ENCODE peak calls at places on chromosomes 5 and 9, in five cellular contexts. P is cardiac muscle cell, X is colonic mucosa, D is lower lobe of right lung, R is tibial nerve. A is an unnamed sample. For H3K36me3, the result is how much of the 10 kb centered on the place peaks cover.

GRCh38 chr9:127179633-127180401 is 57.4 kb upstream of the ANGPTL2 start:
- DNase-seq in X (peak), D (peak), P (no peak), R (no peak), A (no peak)

GRCh38 chr5:78538240-78538850 is 110.2 kb downstream of the LHFPL2 start:
- DNase-seq in P (no peak), R (no peak), X (no peak), D (no peak), A (no peak)

GRCh38 chr5:180806351-180807011 is 3.9 kb upstream of the MGAT1 start:
- DNase-seq in P (no peak), R (no peak), D (no peak), X (no peak), A (peak)

GRCh38 chr9:125634040-125634717 is 72.8 kb downstream of the MAPKAP1 start:
- DNase-seq in R (no peak), P (peak), X (no peak), D (no peak), A (no peak)

GRCh38 chr5:138620661-138621224 is 45.5 kb upstream of the HSPA9 start:
- DNase-seq in R (no peak), X (no peak), D (no peak), P (no peak), A (no peak)

GRCh38 chr5:90293931-90294330 is 115.6 kb downstream of the CETN3 start:
- DNase-seq in D (no peak), X (no peak), P (peak), R (no peak), A (peak)

GRCh38 chr5:116361171-116361967 is 213.3 kb downstream of the SEMA6A start:
- DNase-seq in D (peak), R (no peak), P (peak), X (peak), A (no peak)

GRCh38 chr5:32156635-32157034 is 17.5 kb downstream of the GOLPH3 start:
- DNase-seq in P (no peak), D (no peak), X (no peak), R (no peak), A (no peak)

GRCh38 chr5:9853309-9853708 is 223.2 kb upstream of the TAS2R1 start:
- DNase-seq in X (no peak), P (no peak), R (no peak), D (no peak), A (no peak)

GRCh38 chr5:28408186-28408585 is 1369.8 kb upstream of the CDH9 start:
- DNase-seq in R (no peak), X (no peak), D (no peak), P (peak), A (no peak)

GRCh38 chr5:160133918-160134304 is 14.7 kb upstream of the PWWP2A start:
- DNase-seq in R (no peak), D (no peak), P (no peak), X (no peak), A (no peak)
- H3K4me3 ChIP-seq in R (peak), D (no peak), P (no peak), X (no peak), A (no peak)

GRCh38 chr9:107295995-107296394 is 12.9 kb downstream of the RAD23B start:
- DNase-seq in P (no peak), D (no peak), R (no peak), X (no peak), A (no peak)
- H3K36me3 ChIP-seq in P (under half), D (under half), R (under half), X (under half), A (under half)

GRCh38 chr5:136066705-136067271 is 38.0 kb downstream of the TGFBI start:
- DNase-seq in P (peak), X (no peak), D (no peak), R (no peak), A (no peak)

GRCh38 chr5:136063778-136064465 is 35.1 kb downstream of the TGFBI start:
- DNase-seq in P (no peak), D (no peak), X (no peak), R (no peak), A (no peak)

GRCh38 chr5:136067422-136067821 is 38.6 kb downstream of the TGFBI start:
- DNase-seq in D (no peak), P (no peak), R (no peak), X (no peak), A (no peak)

GRCh38 chr5:136064510-136064909 is 35.7 kb downstream of the TGFBI start:
- DNase-seq in P (peak), D (no peak), R (no peak), X (no peak), A (no peak)

DNA sequence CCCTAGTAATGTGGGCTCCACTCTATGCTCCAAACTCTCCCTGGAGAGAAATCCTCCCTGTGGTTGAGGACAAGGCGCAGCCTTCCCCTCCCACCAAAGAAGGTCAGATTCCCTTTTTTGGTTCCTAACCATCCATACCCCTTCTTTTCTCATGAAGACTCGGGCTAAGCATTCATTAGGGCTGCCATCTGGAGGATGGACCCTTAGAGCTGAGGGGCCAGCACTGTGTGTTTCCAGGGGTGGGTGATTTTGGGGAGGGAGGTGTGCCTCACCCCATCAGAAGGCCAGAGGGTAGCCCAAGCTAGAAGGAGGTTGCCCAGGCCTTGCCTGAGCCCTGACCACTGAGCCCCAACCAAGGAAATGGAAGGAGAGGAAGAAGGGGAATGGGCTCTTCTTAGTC is 36.8 kb downstream of the TGFBI start:
- DNase-seq in R (no peak), D (no peak), P (no peak), X (no peak), A (no peak)
- H3K4me3 ChIP-seq in R (no peak), D (no peak), P (no peak), X (no peak), A (no peak)

GRCh38 chr5:150033334-150033733 is 32.8 kb downstream of the HMGXB3 start:
- DNase-seq in X (no peak), P (no peak), D (no peak), R (no peak), A (no peak)

GRCh38 chr5:150038547-150038946 is 38.0 kb downstream of the HMGXB3 start:
- DNase-seq in X (no peak), R (no peak), D (no peak), P (no peak), A (no peak)

GRCh38 chr5:150036513-150036912 is 36.0 kb downstream of the HMGXB3 start:
- DNase-seq in X (no peak), P (peak), R (no peak), D (no peak), A (peak)

GRCh38 chr5:150034677-150035076 is 34.1 kb downstream of the HMGXB3 start:
- DNase-seq in P (peak), D (no peak), X (no peak), R (no peak), A (no peak)

GRCh38 chr5:150035139-150035893 is 34.8 kb downstream of the HMGXB3 start:
- DNase-seq in D (no peak), P (no peak), X (no peak), R (no peak), A (no peak)
- H3K36me3 ChIP-seq in D (half or more), P (under half), X (under half), R (under half), A (half or more)

GRCh38 chr9:4983541-4984165 is 1.4 kb upstream of the JAK2 start:
- DNase-seq in R (no peak), X (no peak), D (no peak), P (no peak), A (no peak)
- H3K4me3 ChIP-seq in R (peak), X (peak), D (peak), P (peak), A (peak)

GRCh38 chr5:178206166-178207101 is 2.1 kb downstream of the HNRNPAB start:
- DNase-seq in R (no peak), D (no peak), P (peak), X (peak), A (no peak)

GRCh38 chr5:178207917-178208280 is 3.6 kb downstream of the HNRNPAB start:
- DNase-seq in R (no peak), X (peak), P (no peak), D (no peak), A (no peak)

GRCh38 chr5:178205749-178206047 is 1.4 kb downstream of the HNRNPAB start:
- DNase-seq in D (no peak), P (no peak), R (no peak), X (no peak), A (no peak)

GRCh38 chr5:178208540-178209227 is 4.4 kb downstream of the HNRNPAB start:
- DNase-seq in X (peak), R (no peak), P (no peak), D (no peak), A (no peak)

DNA sequence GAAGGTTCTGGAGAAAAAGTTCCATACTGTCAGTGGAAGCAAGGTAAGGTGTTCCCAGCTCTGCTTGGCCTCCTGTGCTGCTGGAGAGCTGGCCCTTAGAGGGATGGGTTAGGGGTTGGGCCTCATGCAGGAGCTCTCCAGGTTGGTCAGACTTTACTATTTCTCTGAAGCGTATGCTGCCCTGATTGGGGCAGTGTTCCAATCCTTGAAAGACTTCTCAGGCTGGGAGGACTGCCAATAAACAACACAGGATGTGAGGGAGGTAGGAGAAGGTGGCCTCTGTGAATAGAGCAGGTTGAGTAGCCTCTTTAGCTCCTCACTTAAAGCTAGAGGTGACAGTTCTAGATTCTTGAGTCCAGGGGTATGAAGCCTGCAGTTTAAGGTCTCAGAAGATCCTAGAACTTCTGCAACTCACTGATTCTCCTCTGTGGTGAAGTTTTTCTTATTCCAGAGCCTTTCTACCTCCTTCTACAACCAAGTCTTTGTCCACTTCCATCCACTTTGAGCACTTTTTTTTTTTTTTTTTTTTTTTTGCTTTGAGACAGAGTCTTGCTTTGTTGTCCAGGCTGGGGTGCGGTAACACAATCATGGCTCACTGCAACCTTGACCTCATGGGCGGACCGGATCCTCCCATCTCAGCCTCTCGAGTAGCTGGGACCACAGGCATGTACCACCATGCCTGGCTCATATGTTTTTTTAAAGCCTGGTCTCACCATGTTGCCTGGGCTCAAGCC is 3.0 kb downstream of the HNRNPAB start:
- DNase-seq in D (no peak), P (peak), X (peak), R (no peak), A (no peak)
- H3K36me3 ChIP-seq in D (half or more), P (half or more), X (under half), R (under half), A (half or more)

GRCh38 chr9:122213102-122213588 is 15.6 kb downstream of the LHX6 start:
- DNase-seq in X (no peak), P (no peak), R (no peak), D (no peak), A (no peak)
- H3K4me3 ChIP-seq in X (peak), P (no peak), R (no peak), D (peak), A (no peak)

DNA sequence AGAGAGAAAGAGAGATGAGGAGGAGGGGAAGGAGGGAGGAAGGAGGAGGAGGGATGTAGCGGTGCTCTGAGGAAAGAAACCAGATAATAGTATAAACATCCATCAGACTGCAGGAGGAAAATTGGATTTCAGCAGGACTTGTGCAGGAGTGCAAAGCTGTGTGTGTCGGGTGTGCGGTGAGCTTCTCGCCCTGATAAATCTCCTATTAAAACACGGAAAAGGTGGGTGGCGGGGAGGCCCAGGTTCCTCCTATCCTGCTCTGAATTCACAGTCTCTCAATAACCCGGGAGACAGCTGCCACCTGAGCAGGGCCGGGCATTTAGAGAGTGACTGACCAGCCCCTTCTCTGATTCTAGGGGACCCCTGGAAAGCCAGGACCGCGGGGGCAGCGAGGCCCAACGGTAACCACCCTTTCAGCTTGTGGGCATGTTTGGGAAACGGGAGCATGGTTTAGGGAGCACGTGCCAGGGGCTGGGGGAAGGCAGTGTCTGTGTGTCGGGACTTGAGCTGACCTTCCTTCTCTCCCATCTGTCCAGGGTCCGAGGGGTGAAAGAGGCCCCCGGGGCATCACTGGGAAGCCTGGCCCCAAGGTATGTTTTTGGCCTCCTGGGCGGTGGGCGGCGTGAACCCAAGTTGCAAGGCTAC is 85.8 kb upstream of the FCN2 start:
- DNase-seq in R (no peak), X (no peak), P (no peak), D (no peak), A (no peak)
- H3K36me3 ChIP-seq in R (under half), X (under half), P (under half), D (under half), A (half or more)

GRCh38 chr9:89000973-89001916 is 10.0 kb downstream of the S1PR3 start:
- DNase-seq in P (peak), X (peak), R (peak), D (peak), A (peak)
- H3K4me3 ChIP-seq in P (no peak), X (no peak), R (peak), D (peak), A (no peak)

DNA sequence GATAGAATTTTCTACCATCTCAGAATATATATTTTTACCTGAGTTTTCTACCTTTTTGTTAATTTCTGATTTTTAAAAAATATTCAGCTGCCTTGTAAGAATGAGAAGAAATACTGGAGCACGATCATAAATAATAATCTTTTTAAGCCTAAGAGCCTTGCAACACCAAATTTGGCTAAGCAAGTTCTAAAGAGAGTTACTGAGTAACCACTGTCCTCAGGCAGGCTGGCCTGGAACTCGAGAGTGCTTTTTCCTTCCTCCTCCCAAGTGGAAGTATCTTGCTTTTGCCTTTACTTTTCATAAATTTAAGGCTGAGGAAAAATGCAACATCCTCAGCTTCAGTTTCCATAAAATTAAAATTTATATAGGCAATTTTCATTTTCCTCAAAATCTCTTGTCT is 21.0 kb downstream of the GLRX start:
- DNase-seq in X (no peak), P (no peak), D (no peak), R (no peak), A (no peak)
- H3K36me3 ChIP-seq in X (under half), P (under half), D (under half), R (under half), A (under half)